ENCODE peak calls at places on chromosomes 16 and 17, in four cellular contexts. W is HepG2, J is A549, V is SK-N-SH. I is an unnamed sample.

GRCh38 chr17:75069783-75070182 is 18.0 kb upstream of the SLC16A5 start:
- DNase-seq in J (peak), V (peak), W (no peak), I (no peak)

GRCh38 chr17:74414510-74414909 is 17.4 kb upstream of the GPRC5C start:
- DNase-seq in J (no peak), V (no peak), W (no peak), I (peak)

GRCh38 chr17:7021993-7022778 is 664 bp upstream of the BCL6B start:
- DNase-seq in J (peak), W (no peak), V (peak), I (no peak)

GRCh38 chr16:57941016-57941656 is 29.8 kb downstream of the CNGB1 start:
- DNase-seq in J (no peak), W (no peak), V (peak), I (no peak)

GRCh38 chr17:6492892-6493674 is 48.8 kb downstream of the PIMREG start:
- DNase-seq in J (peak), V (no peak), W (peak), I (no peak)

GRCh38 chr17:76459674-76460073 is 6.7 kb upstream of the UBE2O start:
- DNase-seq in W (no peak), J (no peak), V (peak), I (no peak)

GRCh38 chr17:70137451-70138230 is 31.7 kb upstream of the KCNJ2 start:
- DNase-seq in J (peak), W (no peak), V (no peak), I (peak)

GRCh38 chr17:17229416-17230098 is 7.4 kb downstream of the FLCN start:
- DNase-seq in W (no peak), J (no peak), V (no peak), I (no peak)

GRCh38 chr16:50083996-50084395 is 18.2 kb downstream of the HEATR3 start:
- DNase-seq in J (no peak), W (no peak), V (no peak), I (no peak)

GRCh38 chr17:46884552-46884951 is 33.2 kb downstream of the WNT9B start:
- DNase-seq in W (no peak), J (no peak), V (no peak), I (no peak)

GRCh38 chr16:14300631-14301149 is 229.6 kb downstream of the MRTFB start:
- DNase-seq in J (peak), W (peak), V (peak), I (no peak)

GRCh38 chr17:43848601-43849000 is 1.6 kb downstream of the CD300LG start:
- DNase-seq in W (no peak), J (no peak), V (no peak), I (no peak)

GRCh38 chr17:60914078-60914477 is 236.4 kb downstream of the BCAS3 start:
- DNase-seq in W (no peak), V (no peak), J (no peak), I (no peak)

GRCh38 chr17:10126554-10127493 is 71.6 kb downstream of the GAS7 start:
- DNase-seq in W (no peak), V (peak), J (no peak), I (no peak)

GRCh38 chr17:15285466-15285865 is 20.3 kb upstream of the PMP22 start:
- DNase-seq in J (no peak), V (no peak), W (no peak), I (no peak)

GRCh38 chr16:3465911-3466584 is 22.6 kb downstream of the NAA60 start:
- DNase-seq in V (no peak), W (no peak), J (no peak), I (no peak)

GRCh38 chr16:81496742-81497141 is 52.1 kb downstream of the CMIP start:
- DNase-seq in W (no peak), J (no peak), V (no peak), I (no peak)

GRCh38 chr16:79408355-79408754 is 192.2 kb downstream of the MAF start:
- DNase-seq in V (no peak), W (no peak), J (no peak), I (no peak)

GRCh38 chr16:3094289-3095027 is 4.6 kb downstream of the ZSCAN10 start:
- DNase-seq in V (peak), W (peak), J (peak), I (no peak)

GRCh38 chr17:61389670-61390478 is 9.8 kb upstream of the TBX2 start:
- DNase-seq in J (peak), W (no peak), V (peak), I (no peak)

GRCh38 chr16:4414187-4414909 is 2.0 kb downstream of the CORO7 start:
- DNase-seq in W (no peak), J (no peak), V (no peak), I (peak)

GRCh38 chr16:67546761-67547422 is 15.4 kb upstream of the CTCF start:
- DNase-seq in V (peak), W (peak), J (peak), I (no peak)

GRCh38 chr16:18789850-18790706 is at the start of gene RPS15A:
- DNase-seq in W (peak), V (peak), J (peak), I (peak)

GRCh38 chr16:35510701-35511100 is 2051.3 kb downstream of the TP53TG3F start:
- DNase-seq in V (no peak), W (no peak), J (no peak), I (no peak)

GRCh38 chr17:77840156-77840555 is 118.3 kb upstream of the TNRC6C start:
- DNase-seq in V (no peak), W (no peak), J (no peak), I (no peak)

GRCh38 chr16:70594569-70594968 is 51.8 kb upstream of the IL34 start:
- DNase-seq in W (no peak), J (no peak), V (no peak), I (no peak)

GRCh38 chr17:16474012-16474725 is 17.8 kb downstream of the LRRC75A start:
- DNase-seq in V (no peak), W (no peak), J (no peak), I (no peak)

GRCh38 chr16:72107371-72107770 is 13.7 kb downstream of the DHX38 start:
- DNase-seq in W (no peak), V (no peak), J (no peak), I (no peak)

GRCh38 chr17:79543566-79543965 is 67.3 kb downstream of the RBFOX3 start:
- DNase-seq in W (no peak), V (peak), J (no peak), I (no peak)

GRCh38 chr16:31713945-31714898 is 159.4 kb upstream of the ZNF267 start:
- DNase-seq in J (no peak), W (no peak), V (peak), I (no peak)

GRCh38 chr17:1390422-1391367 is 9.3 kb downstream of the YWHAE start:
- DNase-seq in W (no peak), J (no peak), V (no peak), I (no peak)

GRCh38 chr16:79417465-79418093 is 183.0 kb downstream of the MAF start:
- DNase-seq in J (no peak), W (no peak), V (no peak), I (no peak)

GRCh38 chr16:84599528-84600202 is 18.2 kb downstream of the COTL1 start:
- DNase-seq in W (peak), V (peak), J (peak), I (no peak)

GRCh38 chr16:58243528-58244004 is 45.7 kb upstream of the CSNK2A2 start:
- DNase-seq in J (no peak), W (no peak), V (no peak), I (peak)

GRCh38 chr17:60508384-60508980 is 17.6 kb downstream of the APPBP2 start:
- DNase-seq in W (no peak), J (no peak), V (no peak), I (no peak)

DNA sequence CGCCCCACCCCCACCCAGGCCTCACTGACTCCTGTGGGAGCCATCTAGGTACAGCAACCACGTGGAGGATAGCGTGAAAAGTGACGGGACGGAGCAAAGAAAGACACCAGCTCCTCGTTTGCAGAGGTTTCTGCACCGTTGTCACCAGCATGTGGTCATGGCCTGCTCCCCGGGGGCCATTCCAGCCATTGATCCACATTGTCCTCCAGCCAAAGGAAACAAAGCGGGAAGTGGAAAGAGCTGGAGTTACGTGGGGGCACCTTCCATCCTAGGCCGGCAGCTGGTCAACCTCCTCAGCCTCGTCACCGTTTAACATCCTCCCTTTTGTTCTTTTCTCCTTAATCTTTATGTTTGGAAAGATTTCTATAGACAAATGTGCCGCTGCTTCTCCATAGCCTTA is 153.7 kb downstream of the RPTOR start:
- DNase-seq in V (no peak), W (no peak), J (no peak), I (no peak)
- TF ChIP-seq PBX3 in V (no peak), W (no peak), J (no peak), I (no peak)

DNA sequence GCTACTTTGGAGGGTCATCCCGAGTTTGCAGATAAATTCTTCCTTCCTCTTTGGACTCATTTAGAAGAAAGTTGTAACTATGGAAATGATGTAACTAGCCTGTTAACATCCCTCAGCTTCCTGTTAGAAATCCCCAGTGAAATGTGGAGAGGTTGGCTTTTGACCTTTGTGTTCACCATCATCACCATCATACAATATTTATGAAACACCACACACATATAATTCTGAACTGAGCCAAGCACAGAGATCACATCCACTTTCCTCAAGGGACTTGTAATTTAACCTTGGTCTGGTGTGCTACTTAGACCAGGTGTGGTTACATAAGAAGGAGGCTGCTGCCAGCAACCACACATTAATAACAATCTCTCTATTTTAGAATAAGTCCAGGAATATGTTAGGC is 2.5 kb downstream of the CAPNS2 start:
- DNase-seq in J (no peak), V (no peak), W (no peak), I (no peak)
- TF ChIP-seq PBX3 in J (no peak), V (no peak), W (no peak), I (no peak)

GRCh38 chr16:22417019-22417418 is 42.6 kb upstream of the CDR2 start:
- DNase-seq in J (no peak), V (no peak), W (no peak), I (no peak)

GRCh38 chr16:22424161-22424937 is 49.9 kb upstream of the CDR2 start:
- DNase-seq in W (no peak), V (no peak), J (no peak), I (no peak)

GRCh38 chr16:22423716-22424115 is 49.3 kb upstream of the CDR2 start:
- DNase-seq in W (no peak), J (no peak), V (no peak), I (no peak)

GRCh38 chr16:22420606-22421135 is 46.3 kb upstream of the CDR2 start:
- DNase-seq in J (no peak), V (no peak), W (no peak), I (no peak)

GRCh38 chr16:22419908-22420307 is 45.5 kb upstream of the CDR2 start:
- DNase-seq in V (no peak), J (no peak), W (no peak), I (no peak)
- TF ChIP-seq PBX3 in V (no peak), J (no peak), W (no peak), I (no peak)

DNA sequence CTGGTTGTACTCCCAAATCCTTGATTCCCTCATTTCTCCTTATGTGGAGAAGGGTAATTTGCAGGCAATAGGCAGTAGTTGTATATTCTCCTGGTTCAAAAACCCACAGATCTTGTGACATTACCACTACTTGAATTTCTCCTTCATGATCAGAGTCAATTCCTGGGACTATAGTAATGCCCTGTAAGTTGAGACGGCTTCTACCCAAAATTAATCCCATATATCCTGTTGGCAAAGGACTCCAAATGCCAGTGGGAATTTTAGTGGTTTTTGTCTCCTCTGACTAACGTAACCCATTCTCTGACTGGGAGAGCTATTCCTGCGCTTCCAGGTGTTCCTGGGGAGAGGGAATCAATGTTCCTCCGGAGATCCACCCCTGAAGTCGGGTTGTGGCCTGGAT is 11.6 kb upstream of the ZNF689 start:
- DNase-seq in W (no peak), V (no peak), J (no peak), I (no peak)
- TF ChIP-seq PBX3 in W (no peak), V (no peak), J (no peak), I (no peak)

GRCh38 chr17:3030096-3030495 is 33.3 kb downstream of the OR1D5 start:
- DNase-seq in V (no peak), W (no peak), J (no peak), I (no peak)
- TF ChIP-seq PBX3 in V (peak), W (no peak), J (no peak), I (no peak)

GRCh38 chr17:36760425-36760824 is 159.0 kb downstream of the MRM1 start:
- DNase-seq in J (no peak), W (no peak), V (no peak), I (no peak)

GRCh38 chr17:36752096-36752888 is 150.9 kb downstream of the MRM1 start:
- DNase-seq in J (no peak), W (no peak), V (no peak), I (no peak)

GRCh38 chr17:36750316-36750885 is 149.0 kb downstream of the MRM1 start:
- DNase-seq in V (no peak), J (no peak), W (no peak), I (no peak)

GRCh38 chr17:36756695-36757094 is 155.3 kb downstream of the MRM1 start:
- DNase-seq in W (no peak), J (no peak), V (no peak), I (no peak)

GRCh38 chr17:36755586-36755985 is 154.2 kb downstream of the MRM1 start:
- DNase-seq in J (peak), W (peak), V (peak), I (no peak)
- TF ChIP-seq PBX3 in J (no peak), W (no peak), V (no peak), I (no peak)

DNA sequence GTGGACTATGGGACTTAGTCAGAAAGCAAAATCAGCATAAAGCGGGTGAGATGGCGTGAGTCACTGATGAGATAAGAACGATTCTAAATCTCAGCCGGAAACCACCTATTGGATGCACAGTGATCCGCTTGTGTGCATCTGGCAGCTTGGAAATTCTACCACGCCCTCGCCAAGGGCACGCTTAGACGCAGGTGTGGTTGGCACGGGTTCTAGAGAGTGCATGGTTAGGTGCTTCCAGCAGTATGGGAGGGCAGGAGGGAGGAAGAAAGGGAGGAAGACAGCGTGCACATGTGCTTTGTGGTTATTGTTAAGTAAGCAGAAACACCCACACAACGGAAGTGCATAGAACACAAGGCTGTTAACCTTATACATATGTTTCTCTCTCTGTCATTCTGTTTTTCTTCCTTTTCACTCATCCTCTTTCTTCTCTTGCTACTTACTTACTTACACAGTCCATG is 374.0 kb upstream of the ASIC2 start:
- DNase-seq in V (no peak), J (peak), W (no peak), I (peak)
- TF ChIP-seq PBX3 in V (no peak), J (no peak), W (no peak), I (no peak)

GRCh38 chr17:40952675-40953074 is 14.1 kb downstream of the KRT39 start:
- DNase-seq in J (peak), V (no peak), W (no peak), I (no peak)
- TF ChIP-seq PBX3 in J (no peak), V (no peak), W (no peak), I (no peak)